ENCODE peak calls at places on chromosome 4, in ten cellular contexts. A is fibroblast of lung, E is coronary artery, X is K562, L is foreskin fibroblast, U is right atrium auricular region, W is A549, Q is pancreas, T is breast epithelium, Y is AG04449. Z is an unnamed sample.

GRCh38 chr4:168385142-168385490 is 66.6 kb upstream of the DDX60 start:
- DNase-seq in A (no peak), E (no peak), X (no peak), L (no peak), U (no peak), W (no peak), Q (no peak), T (no peak), Y (no peak), Z (no peak)

GRCh38 chr4:10180603-10180926 is 64.0 kb upstream of the WDR1 start:
- DNase-seq in A (no peak), E (no peak), X (peak; percentile 33), L (no peak), U (no peak), W (no peak), Q (no peak), T (no peak), Y (no peak), Z (peak; percentile 60)

GRCh38 chr4:85512446-85513205 is 37.7 kb downstream of the ARHGAP24 start:
- DNase-seq in A (no peak), E (no peak), X (no peak), L (no peak), U (no peak), W (no peak), Q (no peak), T (no peak), Y (no peak), Z (no peak)

GRCh38 chr4:89298788-89299152 is 8.8 kb downstream of the GPRIN3 start:
- DNase-seq in A (peak; percentile 47), E (no peak), X (no peak), L (no peak), U (no peak), W (no peak), Q (no peak), T (no peak), Y (no peak), Z (no peak)

GRCh38 chr4:168449740-168450442 is 30.4 kb downstream of the DDX60L start:
- DNase-seq in A (peak; percentile 81), E (no peak), X (no peak), L (peak; percentile 76), U (no peak), W (no peak), Q (no peak), T (no peak), Y (no peak), Z (peak; percentile 12)

GRCh38 chr4:108116423-108117168 is 52.1 kb downstream of the LEF1 start:
- DNase-seq in A (no peak), E (no peak), X (no peak), L (no peak), U (no peak), W (no peak), Q (no peak), T (no peak), Y (no peak), Z (no peak)

GRCh38 chr4:125070869-125071268 is 243.9 kb upstream of the FAT4 start:
- DNase-seq in A (no peak), E (no peak), X (no peak), L (no peak), U (no peak), W (no peak), Q (no peak), T (no peak), Y (no peak), Z (peak; percentile 12)

GRCh38 chr4:10982305-10982704 is 297.7 kb upstream of the CLNK start:
- DNase-seq in A (no peak), E (no peak), X (no peak), L (no peak), U (no peak), W (no peak), Q (no peak), T (no peak), Y (no peak), Z (no peak)

DNA sequence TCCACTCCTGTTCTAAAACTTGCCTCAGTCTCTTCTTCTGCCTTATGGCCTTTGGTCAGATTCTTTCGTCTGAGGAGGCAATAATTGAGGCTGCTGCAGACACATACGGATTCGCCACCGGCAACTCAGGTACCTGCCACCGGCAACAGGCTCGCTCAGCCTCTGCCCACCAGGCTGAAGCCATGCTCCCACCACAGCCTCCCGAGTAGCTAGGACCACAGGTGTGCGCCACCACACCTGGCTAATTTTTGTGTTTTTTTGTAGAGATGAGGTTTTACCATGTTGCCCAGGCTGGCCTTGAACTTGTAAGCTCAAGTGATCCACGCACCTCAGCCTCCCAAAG is 26.6 kb downstream of the TNIP2 start:
- DNase-seq in A (no peak), E (no peak), X (no peak), L (no peak), U (no peak), W (no peak), Q (peak; percentile 40), T (no peak), Y (no peak), Z (no peak)
- H3K4me3 ChIP-seq in A (no peak overlapping the region), E (no peak overlapping the region), X (no peak overlapping the region), L (no peak overlapping the region), U (no peak overlapping the region), W (no peak overlapping the region), Q (no peak overlapping the region), T (no peak overlapping the region), Y (no peak overlapping the region), Z (no peak overlapping the region)

GRCh38 chr4:77920371-77920770 is 57.7 kb downstream of the MRPL1 start:
- DNase-seq in A (no peak), E (no peak), X (no peak), L (no peak), U (no peak), W (no peak), Q (no peak), T (no peak), Y (no peak), Z (no peak)

GRCh38 chr4:77921701-77922100 is 59.1 kb downstream of the MRPL1 start:
- DNase-seq in A (peak; percentile 95), E (no peak), X (no peak), L (peak; percentile 90), U (no peak), W (peak; percentile 35), Q (no peak), T (no peak), Y (peak; percentile 85), Z (no peak)

GRCh38 chr4:77917601-77918000 is 55.0 kb downstream of the MRPL1 start:
- DNase-seq in A (no peak), E (no peak), X (no peak), L (no peak), U (no peak), W (no peak), Q (no peak), T (no peak), Y (no peak), Z (no peak)

GRCh38 chr4:77913353-77913752 is 50.7 kb downstream of the MRPL1 start:
- DNase-seq in A (peak; percentile 36), E (no peak), X (no peak), L (no peak), U (no peak), W (no peak), Q (no peak), T (no peak), Y (no peak), Z (no peak)

GRCh38 chr4:77917075-77917474 is 54.4 kb downstream of the MRPL1 start:
- DNase-seq in A (no peak), E (no peak), X (no peak), L (no peak), U (no peak), W (no peak), Q (no peak), T (no peak), Y (no peak), Z (no peak)
- H3K4me3 ChIP-seq in A (no peak overlapping the region), E (no peak overlapping the region), X (no peak overlapping the region), L (no peak overlapping the region), U (no peak overlapping the region), W (no peak overlapping the region), Q (no peak overlapping the region), T (no peak overlapping the region), Y (no peak overlapping the region), Z (no peak overlapping the region)

DNA sequence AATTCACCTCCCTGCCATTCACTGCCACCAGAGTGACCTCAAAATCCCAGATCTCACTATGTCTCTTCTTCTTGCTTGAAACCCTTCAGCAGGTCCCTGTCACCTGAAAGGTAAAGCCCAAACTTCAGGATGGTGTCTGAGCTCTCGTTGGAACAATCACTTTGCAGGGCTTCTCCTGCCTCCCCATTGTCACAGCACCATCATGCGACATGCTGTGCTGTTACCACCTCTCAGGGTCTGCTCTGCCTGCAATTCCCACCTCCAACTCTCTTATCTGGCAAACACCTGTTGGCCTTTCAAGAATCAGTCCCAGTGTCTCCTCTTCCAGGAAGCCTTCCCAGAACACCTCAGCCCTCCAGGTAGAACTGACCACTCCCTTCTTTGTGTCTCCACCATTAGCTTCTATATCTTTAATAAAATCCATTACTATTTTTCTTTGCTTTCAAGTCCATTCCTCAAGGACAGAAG is 46.2 kb downstream of the SEL1L3 start:
- DNase-seq in A (no peak), E (peak; percentile 17), X (no peak), L (no peak), U (no peak), W (no peak), Q (no peak), T (no peak), Y (no peak), Z (no peak)
- H3K4me3 ChIP-seq in A (no peak overlapping the region), E (no peak overlapping the region), X (no peak overlapping the region), L (no peak overlapping the region), U (no peak overlapping the region), W (no peak overlapping the region), Q (no peak overlapping the region), T (no peak overlapping the region), Y (no peak overlapping the region), Z (no peak overlapping the region)

DNA sequence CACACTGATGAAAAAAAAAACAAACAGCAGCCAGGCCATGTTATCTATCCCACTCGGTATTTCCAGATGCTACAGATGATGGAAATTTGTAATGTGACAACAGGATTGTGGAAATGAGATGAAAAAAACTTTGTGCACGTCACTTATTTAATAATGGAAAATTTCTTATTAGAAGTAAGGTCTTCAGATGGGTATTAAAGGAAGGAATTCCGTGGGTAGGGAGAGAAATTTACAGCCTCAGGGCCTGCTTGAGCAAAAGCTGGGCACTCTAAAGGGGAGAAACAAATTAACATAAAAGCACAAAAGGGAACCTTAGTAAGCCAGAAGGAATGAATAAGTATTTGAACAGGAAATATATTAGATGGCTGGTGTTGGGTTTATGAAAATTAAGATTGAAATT is 4.2 kb upstream of the PKD2 start:
- DNase-seq in A (no peak), E (no peak), X (no peak), L (no peak), U (no peak), W (no peak), Q (no peak), T (no peak), Y (no peak), Z (no peak)
- H3K4me3 ChIP-seq in A (no peak overlapping the region), E (no peak overlapping the region), X (no peak overlapping the region), L (no peak overlapping the region), U (no peak overlapping the region), W (no peak overlapping the region), Q (no peak overlapping the region), T (no peak overlapping the region), Y (no peak overlapping the region), Z (no peak overlapping the region)

DNA sequence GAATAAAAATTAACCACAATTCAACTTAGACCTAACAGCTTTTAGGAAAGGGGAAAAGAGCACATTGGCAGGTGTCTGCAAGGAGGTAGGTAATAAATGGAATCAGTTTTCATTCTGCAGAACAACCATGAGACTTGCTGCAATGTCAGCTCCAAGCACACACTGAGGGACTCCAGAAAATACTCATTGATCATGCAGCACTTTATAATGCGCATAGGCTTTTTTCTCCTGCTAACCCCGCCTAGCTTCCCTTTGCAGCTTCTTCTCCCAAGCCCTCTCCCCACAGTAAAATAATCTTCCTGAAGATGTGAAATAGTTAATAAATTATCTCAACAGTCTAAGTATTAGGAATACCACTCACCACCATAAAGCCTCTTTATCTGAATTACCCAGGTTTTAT is 36.9 kb downstream of the ANKRD17 start:
- DNase-seq in A (no peak), E (no peak), X (no peak), L (no peak), U (no peak), W (no peak), Q (no peak), T (no peak), Y (no peak), Z (no peak)
- H3K4me3 ChIP-seq in A (peak overlapping the region; percentile 73), E (peak overlapping the region; percentile 71), X (peak overlapping the region; percentile 56), L (peak overlapping the region; percentile 26), U (peak overlapping the region; percentile 54), W (no peak overlapping the region), Q (peak overlapping the region; percentile 50), T (no peak overlapping the region), Y (peak overlapping the region; percentile 65), Z (peak overlapping the region; percentile 65)